ENCODE peak calls at places on chromosomes 16 and 17, in five cellular contexts. One of them, this sample, is unnamed.

GRCh38 chr16:65200857-65201256 is 79.0 kb upstream of the CDH11 start:
- DNase-seq in CD4-positive, CD25-positive, alpha-beta regulatory T cell: no peak
- DNase-seq in breast epithelium: no peak
- DNase-seq in OCI-LY7: no peak
- DNase-seq in transverse colon: no peak
- DNase-seq in this sample: no peak

GRCh38 chr17:69523252-69523861 is 108.9 kb downstream of the MAP2K6 start:
- DNase-seq in CD4-positive, CD25-positive, alpha-beta regulatory T cell: no peak
- DNase-seq in breast epithelium: no peak
- DNase-seq in OCI-LY7: peak
- DNase-seq in transverse colon: no peak
- DNase-seq in this sample: no peak

GRCh38 chr16:31693733-31694132 is 166.0 kb downstream of the AHSP start:
- DNase-seq in CD4-positive, CD25-positive, alpha-beta regulatory T cell: no peak
- DNase-seq in breast epithelium: no peak
- DNase-seq in OCI-LY7: no peak
- DNase-seq in transverse colon: no peak
- DNase-seq in this sample: no peak

GRCh38 chr16:495127-495748 is 32.3 kb upstream of the CAPN15 start:
- DNase-seq in CD4-positive, CD25-positive, alpha-beta regulatory T cell: peak
- DNase-seq in breast epithelium: no peak
- DNase-seq in OCI-LY7: peak
- DNase-seq in transverse colon: peak
- DNase-seq in this sample: no peak

GRCh38 chr16:89009343-89010209 is 32.6 kb upstream of the CBFA2T3 start:
- DNase-seq in CD4-positive, CD25-positive, alpha-beta regulatory T cell: no peak
- DNase-seq in breast epithelium: no peak
- DNase-seq in OCI-LY7: peak
- DNase-seq in transverse colon: no peak
- DNase-seq in this sample: no peak

GRCh38 chr17:82806645-82807044 is 33.2 kb downstream of the ZNF750 start:
- DNase-seq in CD4-positive, CD25-positive, alpha-beta regulatory T cell: no peak
- DNase-seq in breast epithelium: no peak
- DNase-seq in OCI-LY7: no peak
- DNase-seq in transverse colon: no peak
- DNase-seq in this sample: no peak

GRCh38 chr17:37567137-37567927 is 41.9 kb downstream of the SYNRG start:
- DNase-seq in CD4-positive, CD25-positive, alpha-beta regulatory T cell: no peak
- DNase-seq in breast epithelium: no peak
- DNase-seq in OCI-LY7: no peak
- DNase-seq in transverse colon: no peak
- DNase-seq in this sample: no peak

GRCh38 chr16:88458039-88458772 is 5.1 kb downstream of the ZFPM1 start:
- DNase-seq in CD4-positive, CD25-positive, alpha-beta regulatory T cell: no peak
- DNase-seq in breast epithelium: no peak
- DNase-seq in OCI-LY7: no peak
- DNase-seq in transverse colon: no peak
- DNase-seq in this sample: no peak

GRCh38 chr17:42311240-42312034 is 23.1 kb downstream of the STAT5A start:
- DNase-seq in CD4-positive, CD25-positive, alpha-beta regulatory T cell: no peak
- DNase-seq in breast epithelium: no peak
- DNase-seq in OCI-LY7: no peak
- DNase-seq in transverse colon: peak
- DNase-seq in this sample: no peak

GRCh38 chr16:17445421-17445820 is 25.3 kb downstream of the XYLT1 start:
- DNase-seq in CD4-positive, CD25-positive, alpha-beta regulatory T cell: no peak
- DNase-seq in breast epithelium: no peak
- DNase-seq in OCI-LY7: no peak
- DNase-seq in transverse colon: no peak
- DNase-seq in this sample: no peak

GRCh38 chr16:8808613-8809353 is 11.1 kb downstream of the PMM2 start:
- DNase-seq in CD4-positive, CD25-positive, alpha-beta regulatory T cell: no peak
- DNase-seq in breast epithelium: no peak
- DNase-seq in OCI-LY7: no peak
- DNase-seq in transverse colon: no peak
- DNase-seq in this sample: no peak

GRCh38 chr16:22324787-22325597 is 27.8 kb downstream of the POLR3E start:
- DNase-seq in CD4-positive, CD25-positive, alpha-beta regulatory T cell: no peak
- DNase-seq in breast epithelium: no peak
- DNase-seq in OCI-LY7: no peak
- DNase-seq in transverse colon: no peak
- DNase-seq in this sample: no peak

GRCh38 chr16:48479955-48480354 is 94.7 kb upstream of the SIAH1 start:
- DNase-seq in CD4-positive, CD25-positive, alpha-beta regulatory T cell: no peak
- DNase-seq in breast epithelium: no peak
- DNase-seq in OCI-LY7: no peak
- DNase-seq in transverse colon: no peak
- DNase-seq in this sample: no peak

GRCh38 chr17:17682293-17682736 is 1.1 kb downstream of the RAI1 start:
- DNase-seq in CD4-positive, CD25-positive, alpha-beta regulatory T cell: peak
- DNase-seq in breast epithelium: no peak
- DNase-seq in OCI-LY7: peak
- DNase-seq in transverse colon: peak
- DNase-seq in this sample: peak

GRCh38 chr16:69611103-69611640 is 45.4 kb downstream of the NFAT5 start:
- DNase-seq in CD4-positive, CD25-positive, alpha-beta regulatory T cell: no peak
- DNase-seq in breast epithelium: no peak
- DNase-seq in OCI-LY7: no peak
- DNase-seq in transverse colon: no peak
- DNase-seq in this sample: no peak

GRCh38 chr17:81003711-81004335 is 12.2 kb downstream of the CHMP6 start:
- DNase-seq in CD4-positive, CD25-positive, alpha-beta regulatory T cell: no peak
- DNase-seq in breast epithelium: no peak
- DNase-seq in OCI-LY7: no peak
- DNase-seq in transverse colon: peak
- DNase-seq in this sample: no peak

GRCh38 chr17:66348605-66349165 is 46.3 kb downstream of the PRKCA start:
- DNase-seq in CD4-positive, CD25-positive, alpha-beta regulatory T cell: no peak
- DNase-seq in breast epithelium: no peak
- DNase-seq in OCI-LY7: no peak
- DNase-seq in transverse colon: peak
- DNase-seq in this sample: no peak

GRCh38 chr17:49832840-49833599 is 14.8 kb downstream of the TAC4 start:
- DNase-seq in CD4-positive, CD25-positive, alpha-beta regulatory T cell: no peak
- DNase-seq in breast epithelium: no peak
- DNase-seq in OCI-LY7: no peak
- DNase-seq in transverse colon: no peak
- DNase-seq in this sample: no peak

GRCh38 chr17:33118391-33118790 is 126.7 kb downstream of the SPACA3 start:
- DNase-seq in CD4-positive, CD25-positive, alpha-beta regulatory T cell: no peak
- DNase-seq in breast epithelium: no peak
- DNase-seq in OCI-LY7: no peak
- DNase-seq in transverse colon: no peak
- DNase-seq in this sample: no peak

GRCh38 chr16:86337138-86337537 is 173.2 kb upstream of the FOXF1 start:
- DNase-seq in CD4-positive, CD25-positive, alpha-beta regulatory T cell: no peak
- DNase-seq in breast epithelium: no peak
- DNase-seq in OCI-LY7: no peak
- DNase-seq in transverse colon: no peak
- DNase-seq in this sample: no peak

GRCh38 chr16:67637625-67638024 is 7.3 kb upstream of the CARMIL2 start:
- DNase-seq in CD4-positive, CD25-positive, alpha-beta regulatory T cell: no peak
- DNase-seq in breast epithelium: no peak
- DNase-seq in OCI-LY7: no peak
- DNase-seq in transverse colon: no peak
- DNase-seq in this sample: no peak

GRCh38 chr16:17474572-17474971 is 3.8 kb upstream of the XYLT1 start:
- DNase-seq in CD4-positive, CD25-positive, alpha-beta regulatory T cell: no peak
- DNase-seq in breast epithelium: no peak
- DNase-seq in OCI-LY7: peak
- DNase-seq in transverse colon: peak
- DNase-seq in this sample: no peak

GRCh38 chr17:8940866-8941471 is 24.5 kb downstream of the PIK3R5 start:
- DNase-seq in CD4-positive, CD25-positive, alpha-beta regulatory T cell: no peak
- DNase-seq in breast epithelium: no peak
- DNase-seq in OCI-LY7: no peak
- DNase-seq in transverse colon: no peak
- DNase-seq in this sample: no peak

GRCh38 chr17:11340798-11341197 is 99.8 kb downstream of the SHISA6 start:
- DNase-seq in CD4-positive, CD25-positive, alpha-beta regulatory T cell: no peak
- DNase-seq in breast epithelium: no peak
- DNase-seq in OCI-LY7: no peak
- DNase-seq in transverse colon: peak
- DNase-seq in this sample: no peak

GRCh38 chr17:15384142-15384803 is 42.9 kb upstream of the TEKT3 start:
- DNase-seq in CD4-positive, CD25-positive, alpha-beta regulatory T cell: no peak
- DNase-seq in breast epithelium: no peak
- DNase-seq in OCI-LY7: no peak
- DNase-seq in transverse colon: peak
- DNase-seq in this sample: peak

GRCh38 chr17:16068323-16068722 is 68.7 kb downstream of the TTC19 start:
- DNase-seq in CD4-positive, CD25-positive, alpha-beta regulatory T cell: no peak
- DNase-seq in breast epithelium: no peak
- DNase-seq in OCI-LY7: no peak
- DNase-seq in transverse colon: no peak
- DNase-seq in this sample: no peak

GRCh38 chr16:3020247-3020603 is at the start of gene TNFRSF12A:
- DNase-seq in CD4-positive, CD25-positive, alpha-beta regulatory T cell: peak
- DNase-seq in breast epithelium: peak
- DNase-seq in OCI-LY7: peak
- DNase-seq in transverse colon: peak
- DNase-seq in this sample: peak

GRCh38 chr16:27237229-27238015 is 31.1 kb downstream of the NSMCE1 start:
- DNase-seq in CD4-positive, CD25-positive, alpha-beta regulatory T cell: peak
- DNase-seq in breast epithelium: peak
- DNase-seq in OCI-LY7: peak
- DNase-seq in transverse colon: no peak
- DNase-seq in this sample: no peak

GRCh38 chr17:74215332-74215727 is 2.0 kb downstream of the TTYH2 start:
- DNase-seq in CD4-positive, CD25-positive, alpha-beta regulatory T cell: no peak
- DNase-seq in breast epithelium: no peak
- DNase-seq in OCI-LY7: peak
- DNase-seq in transverse colon: no peak
- DNase-seq in this sample: no peak

GRCh38 chr16:57783883-57784282 is 18.4 kb downstream of the KIFC3 start:
- DNase-seq in CD4-positive, CD25-positive, alpha-beta regulatory T cell: no peak
- DNase-seq in breast epithelium: no peak
- DNase-seq in OCI-LY7: no peak
- DNase-seq in transverse colon: no peak
- DNase-seq in this sample: no peak

GRCh38 chr16:57781349-57781740 is 20.9 kb downstream of the KIFC3 start:
- DNase-seq in CD4-positive, CD25-positive, alpha-beta regulatory T cell: no peak
- DNase-seq in breast epithelium: no peak
- DNase-seq in OCI-LY7: no peak
- DNase-seq in transverse colon: no peak
- DNase-seq in this sample: no peak

GRCh38 chr16:57784334-57784733 is 18.0 kb downstream of the KIFC3 start:
- DNase-seq in CD4-positive, CD25-positive, alpha-beta regulatory T cell: no peak
- DNase-seq in breast epithelium: no peak
- DNase-seq in OCI-LY7: no peak
- DNase-seq in transverse colon: no peak
- DNase-seq in this sample: no peak

GRCh38 chr16:57781741-57782606 is 20.3 kb downstream of the KIFC3 start:
- DNase-seq in CD4-positive, CD25-positive, alpha-beta regulatory T cell: no peak
- DNase-seq in breast epithelium: no peak
- DNase-seq in OCI-LY7: no peak
- DNase-seq in transverse colon: no peak
- DNase-seq in this sample: no peak

DNA sequence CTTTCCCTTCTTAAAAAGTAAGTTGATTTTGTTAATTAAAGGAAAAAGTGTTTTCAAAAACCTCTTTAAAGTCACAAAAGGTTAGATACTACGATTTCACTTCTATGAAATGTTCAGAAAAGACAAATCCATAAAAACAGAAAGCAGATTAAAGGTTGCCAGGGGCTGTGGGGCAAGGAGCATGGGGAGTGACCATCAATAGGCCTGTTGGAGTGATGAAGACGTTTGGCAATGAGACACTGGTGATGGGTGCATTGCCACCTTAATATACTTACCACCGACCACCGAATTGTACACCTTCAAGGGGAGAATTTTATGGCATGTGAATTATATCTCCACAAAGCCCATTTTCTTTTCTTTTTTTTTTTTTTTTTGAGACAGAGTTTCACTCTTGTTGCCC is 19.2 kb downstream of the KIFC3 start:
- DNase-seq in CD4-positive, CD25-positive, alpha-beta regulatory T cell: no peak
- DNase-seq in breast epithelium: no peak
- DNase-seq in OCI-LY7: no peak
- DNase-seq in transverse colon: no peak
- DNase-seq in this sample: no peak
- H3K27ac ChIP-seq in CD4-positive, CD25-positive, alpha-beta regulatory T cell: no peak
- H3K27ac ChIP-seq in breast epithelium: no peak
- H3K27ac ChIP-seq in OCI-LY7: no peak
- H3K27ac ChIP-seq in transverse colon: no peak
- H3K27ac ChIP-seq in this sample: no peak

DNA sequence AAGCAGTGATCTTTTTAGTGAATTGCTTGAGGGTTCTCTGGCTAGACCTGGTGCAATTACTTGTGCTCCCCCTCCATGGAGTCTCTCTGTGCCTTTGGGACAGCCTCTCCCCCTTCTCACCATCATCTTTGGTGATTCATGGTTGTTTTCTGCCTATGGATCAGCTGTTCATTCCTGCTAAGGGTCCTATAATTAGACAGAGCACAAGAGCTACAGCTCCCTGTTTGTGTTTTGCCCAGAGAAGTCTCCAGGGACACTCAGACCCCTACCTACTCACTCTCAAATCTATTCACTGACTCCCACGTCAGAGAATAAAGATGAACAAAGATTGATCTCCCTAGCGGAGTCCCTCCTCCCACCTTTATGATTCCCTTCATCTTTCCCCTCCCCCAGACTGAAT is 21.1 kb downstream of the ANKFN1 start:
- DNase-seq in CD4-positive, CD25-positive, alpha-beta regulatory T cell: no peak
- DNase-seq in breast epithelium: no peak
- DNase-seq in OCI-LY7: no peak
- DNase-seq in transverse colon: no peak
- DNase-seq in this sample: no peak
- H3K27ac ChIP-seq in CD4-positive, CD25-positive, alpha-beta regulatory T cell: no peak
- H3K27ac ChIP-seq in breast epithelium: no peak
- H3K27ac ChIP-seq in OCI-LY7: no peak
- H3K27ac ChIP-seq in transverse colon: no peak
- H3K27ac ChIP-seq in this sample: no peak

GRCh38 chr17:77204531-77204930 is 63.8 kb downstream of the SEC14L1 start:
- DNase-seq in CD4-positive, CD25-positive, alpha-beta regulatory T cell: no peak
- DNase-seq in breast epithelium: no peak
- DNase-seq in OCI-LY7: no peak
- DNase-seq in transverse colon: no peak
- DNase-seq in this sample: no peak

GRCh38 chr17:77205396-77206124 is 64.8 kb downstream of the SEC14L1 start:
- DNase-seq in CD4-positive, CD25-positive, alpha-beta regulatory T cell: no peak
- DNase-seq in breast epithelium: no peak
- DNase-seq in OCI-LY7: no peak
- DNase-seq in transverse colon: no peak
- DNase-seq in this sample: no peak

GRCh38 chr17:77206125-77206523 is 65.4 kb downstream of the SEC14L1 start:
- DNase-seq in CD4-positive, CD25-positive, alpha-beta regulatory T cell: no peak
- DNase-seq in breast epithelium: no peak
- DNase-seq in OCI-LY7: no peak
- DNase-seq in transverse colon: no peak
- DNase-seq in this sample: no peak

GRCh38 chr17:77203436-77203835 is 62.7 kb downstream of the SEC14L1 start:
- DNase-seq in CD4-positive, CD25-positive, alpha-beta regulatory T cell: no peak
- DNase-seq in breast epithelium: no peak
- DNase-seq in OCI-LY7: no peak
- DNase-seq in transverse colon: no peak
- DNase-seq in this sample: no peak

GRCh38 chr17:77203846-77204245 is 63.1 kb downstream of the SEC14L1 start:
- DNase-seq in CD4-positive, CD25-positive, alpha-beta regulatory T cell: no peak
- DNase-seq in breast epithelium: no peak
- DNase-seq in OCI-LY7: no peak
- DNase-seq in transverse colon: no peak
- DNase-seq in this sample: no peak
- H3K27ac ChIP-seq in CD4-positive, CD25-positive, alpha-beta regulatory T cell: no peak
- H3K27ac ChIP-seq in breast epithelium: no peak
- H3K27ac ChIP-seq in OCI-LY7: no peak
- H3K27ac ChIP-seq in transverse colon: no peak
- H3K27ac ChIP-seq in this sample: no peak

GRCh38 chr16:50498756-50499155 is 49.4 kb upstream of the NKD1 start:
- DNase-seq in CD4-positive, CD25-positive, alpha-beta regulatory T cell: no peak
- DNase-seq in breast epithelium: no peak
- DNase-seq in OCI-LY7: no peak
- DNase-seq in transverse colon: no peak
- DNase-seq in this sample: no peak
- H3K27ac ChIP-seq in CD4-positive, CD25-positive, alpha-beta regulatory T cell: no peak
- H3K27ac ChIP-seq in breast epithelium: no peak
- H3K27ac ChIP-seq in OCI-LY7: no peak
- H3K27ac ChIP-seq in transverse colon: no peak
- H3K27ac ChIP-seq in this sample: no peak